ENCODE peak calls at places on chromosome 4, in six cellular contexts. One of them, this sample, is unnamed.

GRCh38 chr4:109214622-109215350 is 87.7 kb downstream of the COL25A1 start:
- DNase-seq in neuronal stem cell: no peak
- DNase-seq in H1: no peak
- DNase-seq in IMR-90: no peak
- DNase-seq in mesenchymal stem cell: peak
- DNase-seq in trophoblast cell: no peak
- DNase-seq in this sample: no peak

GRCh38 chr4:153634737-153635353 is 49.2 kb upstream of the TLR2 start:
- DNase-seq in neuronal stem cell: no peak
- DNase-seq in H1: no peak
- DNase-seq in IMR-90: peak
- DNase-seq in mesenchymal stem cell: peak
- DNase-seq in trophoblast cell: no peak
- DNase-seq in this sample: no peak

GRCh38 chr4:15479089-15479912 is 9.6 kb downstream of the CC2D2A start:
- DNase-seq in neuronal stem cell: peak
- DNase-seq in H1: peak
- DNase-seq in IMR-90: peak
- DNase-seq in mesenchymal stem cell: peak
- DNase-seq in trophoblast cell: peak
- DNase-seq in this sample: peak

GRCh38 chr4:38674206-38675144 is 10.5 kb downstream of the KLF3 start:
- DNase-seq in neuronal stem cell: no peak
- DNase-seq in H1: no peak
- DNase-seq in IMR-90: no peak
- DNase-seq in mesenchymal stem cell: peak
- DNase-seq in trophoblast cell: no peak
- DNase-seq in this sample: no peak

GRCh38 chr4:28755081-28755480 is 1894.4 kb downstream of the STIM2 start:
- DNase-seq in neuronal stem cell: no peak
- DNase-seq in H1: no peak
- DNase-seq in IMR-90: no peak
- DNase-seq in mesenchymal stem cell: no peak
- DNase-seq in trophoblast cell: no peak
- DNase-seq in this sample: no peak

GRCh38 chr4:46830971-46831454 is 78.0 kb downstream of the COX7B2 start:
- DNase-seq in neuronal stem cell: no peak
- DNase-seq in H1: no peak
- DNase-seq in IMR-90: no peak
- DNase-seq in mesenchymal stem cell: no peak
- DNase-seq in trophoblast cell: no peak
- DNase-seq in this sample: no peak

GRCh38 chr4:8770518-8771257 is 101.0 kb downstream of the HMX1 start:
- DNase-seq in neuronal stem cell: no peak
- DNase-seq in H1: no peak
- DNase-seq in IMR-90: no peak
- DNase-seq in mesenchymal stem cell: no peak
- DNase-seq in trophoblast cell: no peak
- DNase-seq in this sample: no peak

GRCh38 chr4:141013899-141014298 is 119.4 kb downstream of the RNF150 start:
- DNase-seq in neuronal stem cell: no peak
- DNase-seq in H1: no peak
- DNase-seq in IMR-90: no peak
- DNase-seq in mesenchymal stem cell: no peak
- DNase-seq in trophoblast cell: no peak
- DNase-seq in this sample: no peak

GRCh38 chr4:120156115-120156718 is 89.6 kb upstream of the MAD2L1 start:
- DNase-seq in neuronal stem cell: peak
- DNase-seq in H1: peak
- DNase-seq in IMR-90: peak
- DNase-seq in mesenchymal stem cell: peak
- DNase-seq in trophoblast cell: peak
- DNase-seq in this sample: no peak

GRCh38 chr4:173332963-173333657 is 1.0 kb downstream of the HMGB2 start:
- DNase-seq in neuronal stem cell: no peak
- DNase-seq in H1: no peak
- DNase-seq in IMR-90: peak
- DNase-seq in mesenchymal stem cell: peak
- DNase-seq in trophoblast cell: peak
- DNase-seq in this sample: no peak

GRCh38 chr4:24278693-24279092 is 305.7 kb downstream of the DHX15 start:
- DNase-seq in neuronal stem cell: no peak
- DNase-seq in H1: no peak
- DNase-seq in IMR-90: peak
- DNase-seq in mesenchymal stem cell: peak
- DNase-seq in trophoblast cell: no peak
- DNase-seq in this sample: no peak

GRCh38 chr4:187603093-187603395 is 392.5 kb upstream of the ZFP42 start:
- DNase-seq in neuronal stem cell: no peak
- DNase-seq in H1: no peak
- DNase-seq in IMR-90: peak
- DNase-seq in mesenchymal stem cell: peak
- DNase-seq in trophoblast cell: no peak
- DNase-seq in this sample: no peak

GRCh38 chr4:181946902-181947301 is 296.3 kb upstream of the TENM3 start:
- DNase-seq in neuronal stem cell: no peak
- DNase-seq in H1: no peak
- DNase-seq in IMR-90: peak
- DNase-seq in mesenchymal stem cell: peak
- DNase-seq in trophoblast cell: no peak
- DNase-seq in this sample: no peak

GRCh38 chr4:165992263-165992662 is 119.2 kb downstream of the TLL1 start:
- DNase-seq in neuronal stem cell: no peak
- DNase-seq in H1: no peak
- DNase-seq in IMR-90: no peak
- DNase-seq in mesenchymal stem cell: no peak
- DNase-seq in trophoblast cell: no peak
- DNase-seq in this sample: no peak

GRCh38 chr4:24067781-24068193 is 177.9 kb upstream of the PPARGC1A start:
- DNase-seq in neuronal stem cell: no peak
- DNase-seq in H1: peak
- DNase-seq in IMR-90: peak
- DNase-seq in mesenchymal stem cell: peak
- DNase-seq in trophoblast cell: peak
- DNase-seq in this sample: no peak

GRCh38 chr4:179855471-179855870 is 2387.7 kb upstream of the TENM3 start:
- DNase-seq in neuronal stem cell: no peak
- DNase-seq in H1: no peak
- DNase-seq in IMR-90: peak
- DNase-seq in mesenchymal stem cell: no peak
- DNase-seq in trophoblast cell: no peak
- DNase-seq in this sample: no peak

GRCh38 chr4:112038861-112039260 is 106.4 kb upstream of the FAM241A start:
- DNase-seq in neuronal stem cell: no peak
- DNase-seq in H1: no peak
- DNase-seq in IMR-90: peak
- DNase-seq in mesenchymal stem cell: peak
- DNase-seq in trophoblast cell: no peak
- DNase-seq in this sample: no peak

GRCh38 chr4:4735136-4735754 is 124.2 kb upstream of the MSX1 start:
- DNase-seq in neuronal stem cell: no peak
- DNase-seq in H1: no peak
- DNase-seq in IMR-90: peak
- DNase-seq in mesenchymal stem cell: no peak
- DNase-seq in trophoblast cell: no peak
- DNase-seq in this sample: no peak

GRCh38 chr4:4388418-4388817 is 1.5 kb downstream of the NSG1 start:
- DNase-seq in neuronal stem cell: no peak
- DNase-seq in H1: no peak
- DNase-seq in IMR-90: no peak
- DNase-seq in mesenchymal stem cell: no peak
- DNase-seq in trophoblast cell: no peak
- DNase-seq in this sample: no peak

GRCh38 chr4:87101543-87102199 is 118.7 kb downstream of the KLHL8 start:
- DNase-seq in neuronal stem cell: no peak
- DNase-seq in H1: no peak
- DNase-seq in IMR-90: no peak
- DNase-seq in mesenchymal stem cell: no peak
- DNase-seq in trophoblast cell: peak
- DNase-seq in this sample: no peak

GRCh38 chr4:132564920-132565319 is 584.2 kb upstream of the PCDH10 start:
- DNase-seq in neuronal stem cell: no peak
- DNase-seq in H1: no peak
- DNase-seq in IMR-90: no peak
- DNase-seq in mesenchymal stem cell: no peak
- DNase-seq in trophoblast cell: peak
- DNase-seq in this sample: no peak

GRCh38 chr4:116016201-116016600 is 902.8 kb upstream of the NDST4 start:
- DNase-seq in neuronal stem cell: no peak
- DNase-seq in H1: no peak
- DNase-seq in IMR-90: peak
- DNase-seq in mesenchymal stem cell: peak
- DNase-seq in trophoblast cell: peak
- DNase-seq in this sample: no peak

GRCh38 chr4:80062527-80062926 is 10.5 kb downstream of the ANTXR2 start:
- DNase-seq in neuronal stem cell: no peak
- DNase-seq in H1: no peak
- DNase-seq in IMR-90: no peak
- DNase-seq in mesenchymal stem cell: no peak
- DNase-seq in trophoblast cell: no peak
- DNase-seq in this sample: no peak
- H2BK5ac ChIP-seq in neuronal stem cell: no peak
- H2BK5ac ChIP-seq in H1: no peak
- H2BK5ac ChIP-seq in IMR-90: no peak
- H2BK5ac ChIP-seq in mesenchymal stem cell: no peak
- H2BK5ac ChIP-seq in trophoblast cell: no peak
- H2BK5ac ChIP-seq in this sample: no peak

DNA sequence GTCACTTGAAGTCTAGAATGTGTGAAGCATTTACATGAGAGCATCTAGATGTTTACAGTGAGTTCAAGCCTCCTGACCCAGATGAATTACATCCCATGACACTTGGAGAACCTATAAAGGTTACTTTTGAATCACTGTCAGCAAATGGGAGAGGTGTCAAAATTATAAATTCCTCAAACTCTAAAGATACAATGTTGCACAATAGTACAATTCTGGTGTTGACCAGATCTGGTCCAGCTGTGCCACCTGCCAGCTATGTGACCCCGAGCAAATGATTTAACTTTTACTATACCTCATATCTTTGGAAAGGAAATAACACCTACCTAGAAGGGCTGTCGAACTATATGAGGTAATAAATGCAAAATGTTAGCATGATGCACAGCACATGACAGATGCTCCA is 69.8 kb downstream of the JADE1 start:
- DNase-seq in neuronal stem cell: no peak
- DNase-seq in H1: no peak
- DNase-seq in IMR-90: no peak
- DNase-seq in mesenchymal stem cell: no peak
- DNase-seq in trophoblast cell: no peak
- DNase-seq in this sample: no peak
- H4K91ac ChIP-seq in neuronal stem cell: no peak
- H4K91ac ChIP-seq in H1: no peak
- H4K91ac ChIP-seq in IMR-90: no peak
- H4K91ac ChIP-seq in mesenchymal stem cell: no peak
- H4K91ac ChIP-seq in trophoblast cell: no peak
- H4K91ac ChIP-seq in this sample: no peak

GRCh38 chr4:58191086-58191485 is 1080.9 kb upstream of the IGFBP7 start:
- DNase-seq in neuronal stem cell: no peak
- DNase-seq in H1: no peak
- DNase-seq in IMR-90: no peak
- DNase-seq in mesenchymal stem cell: no peak
- DNase-seq in trophoblast cell: no peak
- DNase-seq in this sample: peak
- H2BK5ac ChIP-seq in neuronal stem cell: no peak
- H2BK5ac ChIP-seq in H1: peak
- H2BK5ac ChIP-seq in IMR-90: no peak
- H2BK5ac ChIP-seq in mesenchymal stem cell: no peak
- H2BK5ac ChIP-seq in trophoblast cell: no peak
- H2BK5ac ChIP-seq in this sample: no peak

DNA sequence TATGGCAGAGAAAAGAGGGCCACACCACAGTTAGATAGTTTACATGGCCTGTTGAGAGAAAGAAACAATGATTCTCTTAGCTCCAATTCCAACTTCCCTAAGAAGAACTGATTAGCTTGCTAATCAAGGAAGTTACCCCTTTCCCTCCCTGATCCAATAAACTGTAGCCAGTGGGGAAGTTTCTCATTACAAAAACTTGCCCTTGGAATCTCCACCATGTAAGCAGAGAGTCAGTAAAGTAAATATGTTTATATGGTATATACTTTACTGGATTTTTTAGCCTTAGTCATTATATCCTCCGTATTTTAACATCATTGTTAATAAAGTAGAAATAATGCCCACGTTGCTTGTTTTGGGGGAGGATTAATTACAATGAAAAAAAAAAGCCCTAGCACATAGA is 7.7 kb upstream of the ADGRL3 start:
- DNase-seq in neuronal stem cell: no peak
- DNase-seq in H1: no peak
- DNase-seq in IMR-90: no peak
- DNase-seq in mesenchymal stem cell: no peak
- DNase-seq in trophoblast cell: no peak
- DNase-seq in this sample: no peak
- H4K91ac ChIP-seq in neuronal stem cell: no peak
- H4K91ac ChIP-seq in H1: no peak
- H4K91ac ChIP-seq in IMR-90: no peak
- H4K91ac ChIP-seq in mesenchymal stem cell: no peak
- H4K91ac ChIP-seq in trophoblast cell: no peak
- H4K91ac ChIP-seq in this sample: no peak

DNA sequence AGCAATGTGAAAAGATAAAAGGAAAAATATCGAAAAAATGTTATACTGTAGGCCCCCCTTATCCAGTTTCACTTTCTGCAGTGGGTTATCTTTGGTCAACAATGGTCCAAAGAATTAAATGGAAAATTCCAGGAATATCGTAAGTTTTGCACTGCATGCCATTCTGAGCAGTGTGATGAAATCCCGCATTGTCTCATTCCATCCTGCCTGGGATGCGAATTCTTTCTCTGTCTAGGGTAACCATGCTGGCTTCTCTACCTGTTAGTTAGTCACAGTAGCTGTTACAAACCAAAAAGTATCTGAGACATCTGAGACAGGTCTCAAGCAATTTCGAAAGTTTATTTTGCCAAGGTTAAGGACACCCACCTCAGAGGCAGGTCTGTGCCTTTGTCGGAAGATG is 170.3 kb downstream of the COX18 start:
- DNase-seq in neuronal stem cell: no peak
- DNase-seq in H1: no peak
- DNase-seq in IMR-90: no peak
- DNase-seq in mesenchymal stem cell: no peak
- DNase-seq in trophoblast cell: peak
- DNase-seq in this sample: no peak
- H2BK5ac ChIP-seq in neuronal stem cell: no peak
- H2BK5ac ChIP-seq in H1: no peak
- H2BK5ac ChIP-seq in IMR-90: no peak
- H2BK5ac ChIP-seq in mesenchymal stem cell: no peak
- H2BK5ac ChIP-seq in trophoblast cell: no peak
- H2BK5ac ChIP-seq in this sample: no peak

GRCh38 chr4:134650461-134650860 is 448.9 kb upstream of the PABPC4L start:
- DNase-seq in neuronal stem cell: no peak
- DNase-seq in H1: no peak
- DNase-seq in IMR-90: no peak
- DNase-seq in mesenchymal stem cell: no peak
- DNase-seq in trophoblast cell: no peak
- DNase-seq in this sample: no peak
- H4K91ac ChIP-seq in neuronal stem cell: no peak
- H4K91ac ChIP-seq in H1: no peak
- H4K91ac ChIP-seq in IMR-90: no peak
- H4K91ac ChIP-seq in mesenchymal stem cell: no peak
- H4K91ac ChIP-seq in trophoblast cell: no peak
- H4K91ac ChIP-seq in this sample: no peak

This sample was measured in H9.